ENCODE peak calls at places on chromosomes 3 and 15, in six cellular contexts. Z, N, I, S, Q and K are unnamed samples.
A peak's percentile ranks its signal among the peaks of the same experiment; 100 is the strongest.

GRCh38 chr15:45377630-45378148 is 655 bp downstream of the GATM start:
- DNase-seq in I (peak; percentile 88), N (no peak), Q (no peak), S (no peak), Z (peak; percentile 46), K (no peak)

GRCh38 chr15:33188159-33188558 is 6.4 kb downstream of the FMN1 start:
- DNase-seq in Z (no peak), N (no peak), Q (no peak), S (no peak), I (no peak), K (no peak)

GRCh38 chr3:62823461-62824050 is 51.7 kb downstream of the CADPS start:
- DNase-seq in Q (no peak), I (no peak), N (no peak), S (no peak), Z (no peak), K (no peak)

GRCh38 chr3:186124618-186125017 is 15.7 kb upstream of the ETV5 start:
- DNase-seq in Q (no peak), Z (no peak), I (no peak), N (no peak), S (no peak), K (no peak)

GRCh38 chr3:56620371-56620770 is 62.7 kb downstream of the TASOR start:
- DNase-seq in I (no peak), Z (no peak), Q (no peak), N (no peak), S (no peak), K (no peak)

GRCh38 chr3:37586280-37586679 is 275.4 kb upstream of the CTDSPL start:
- DNase-seq in I (no peak), N (no peak), S (no peak), Z (no peak), Q (no peak), K (no peak)

GRCh38 chr15:69000091-69000490 is 14.4 kb upstream of the NOX5 start:
- DNase-seq in N (no peak), I (peak; percentile 14), Q (no peak), Z (no peak), S (no peak), K (no peak)

GRCh38 chr3:71601811-71602210 is 18.3 kb upstream of the FOXP1 start:
- DNase-seq in Q (no peak), Z (no peak), S (no peak), N (peak; percentile 7), I (no peak), K (no peak)

GRCh38 chr15:71705151-71705550 is 105.2 kb upstream of the NR2E3 start:
- DNase-seq in N (no peak), S (no peak), Q (no peak), Z (no peak), I (no peak), K (no peak)

GRCh38 chr3:103794656-103795055 is 1359.8 kb downstream of the ZPLD1 start:
- DNase-seq in I (no peak), Z (no peak), N (no peak), Q (no peak), S (peak; percentile 0), K (no peak)

GRCh38 chr15:99443768-99444446 is 121.9 kb upstream of the MEF2A start:
- DNase-seq in N (no peak), Q (peak; percentile 11), I (peak; percentile 82), S (no peak), Z (no peak), K (no peak)

GRCh38 chr15:78368671-78369070 is 28.5 kb downstream of the CRABP1 start:
- DNase-seq in I (peak; percentile 59), Q (no peak), Z (no peak), N (no peak), S (no peak), K (no peak)

GRCh38 chr3:50611464-50612233 is at the start of gene CISH:
- DNase-seq in S (peak; percentile 86), N (peak; percentile 78), I (peak; percentile 99), Q (peak; percentile 96), Z (peak; percentile 70), K (peak; percentile 85)

GRCh38 chr15:60966316-60966715 is 262.8 kb downstream of the RORA start:
- DNase-seq in Z (no peak), I (no peak), N (no peak), S (no peak), Q (peak; percentile 15), K (no peak)

GRCh38 chr3:127002195-127003174 is 19.6 kb downstream of the PLXNA1 start:
- DNase-seq in S (peak; percentile 68), I (peak; percentile 97), Q (peak; percentile 89), N (no peak), Z (no peak), K (peak; percentile 86)

GRCh38 chr3:13890377-13891016 is 10.6 kb upstream of the WNT7A start:
- DNase-seq in Q (no peak), S (no peak), I (peak; percentile 91), N (no peak), Z (peak; percentile 4), K (no peak)

GRCh38 chr3:11159421-11159904 is 5.2 kb downstream of the HRH1 start:
- DNase-seq in I (no peak), S (no peak), Q (peak; percentile 98), N (no peak), Z (no peak), K (peak; percentile 83)

GRCh38 chr15:41806291-41807181 is 21.4 kb upstream of the JMJD7 start:
- DNase-seq in S (no peak), Q (no peak), I (no peak), N (no peak), Z (peak; percentile 18), K (no peak)

GRCh38 chr15:101389362-101389761 is 94.3 kb upstream of the SNRPA1 start:
- DNase-seq in N (no peak), Q (no peak), Z (no peak), S (no peak), I (peak; percentile 63), K (no peak)

GRCh38 chr15:57302640-57303257 is 73.6 kb upstream of the CGNL1 start:
- DNase-seq in Q (no peak), S (no peak), Z (no peak), I (no peak), N (no peak), K (no peak)

GRCh38 chr15:58224068-58224467 is 85.9 kb downstream of the AQP9 start:
- DNase-seq in S (no peak), I (no peak), Z (no peak), Q (peak; percentile 44), N (no peak), K (peak; percentile 85)

GRCh38 chr3:177816667-177817208 is 619.5 kb upstream of the TBL1XR1 start:
- DNase-seq in N (peak; percentile 72), Z (no peak), Q (peak; percentile 38), I (no peak), S (no peak), K (no peak)

GRCh38 chr3:136818851-136819783 is at the start of gene SLC35G2:
- DNase-seq in Q (peak; percentile 87), S (peak; percentile 68), Z (peak; percentile 76), N (peak; percentile 66), I (peak; percentile 87), K (no peak)

GRCh38 chr3:178233371-178233770 is 302.9 kb upstream of the KCNMB2 start:
- DNase-seq in I (no peak), S (no peak), Q (no peak), Z (no peak), N (no peak), K (no peak)

GRCh38 chr15:85414495-85414894 is 34.1 kb downstream of the AKAP13 start:
- DNase-seq in N (peak; percentile 52), I (no peak), Q (peak; percentile 71), Z (no peak), S (no peak), K (no peak)

GRCh38 chr15:68380456-68380855 is 51.5 kb downstream of the ITGA11 start:
- DNase-seq in I (peak; percentile 60), S (no peak), N (no peak), Q (no peak), Z (no peak), K (no peak)

GRCh38 chr15:51947124-51947523 is 24.5 kb downstream of the LEO1 start:
- DNase-seq in S (no peak), N (no peak), Z (no peak), I (no peak), Q (no peak), K (no peak)

GRCh38 chr3:20458994-20459736 is 273.2 kb upstream of the SGO1 start:
- DNase-seq in I (no peak), N (no peak), S (no peak), Z (no peak), Q (peak; percentile 1), K (no peak)

GRCh38 chr15:58442122-58442521 is 10.3 kb downstream of the LIPC start:
- DNase-seq in N (peak; percentile 48), I (no peak), Q (no peak), Z (no peak), S (no peak), K (no peak)

GRCh38 chr15:62888628-62889027 is 153.9 kb upstream of the TPM1 start:
- DNase-seq in Q (no peak), S (no peak), Z (no peak), I (no peak), N (no peak), K (no peak)

GRCh38 chr3:65627102-65627501 is 411.6 kb downstream of the MAGI1 start:
- DNase-seq in S (no peak), Z (no peak), Q (no peak), I (no peak), N (no peak), K (no peak)

GRCh38 chr3:35393916-35394315 is 245.4 kb upstream of the ARPP21 start:
- DNase-seq in Z (no peak), N (no peak), S (no peak), I (no peak), Q (no peak), K (no peak)

GRCh38 chr15:32657941-32658340 is 16.4 kb downstream of the SCG5 start:
- DNase-seq in S (no peak), Z (no peak), N (no peak), Q (no peak), I (no peak), K (no peak)

GRCh38 chr3:28973621-28974020 is 307.2 kb upstream of the RBMS3 start:
- DNase-seq in Z (no peak), S (peak; percentile 26), I (no peak), Q (peak; percentile 5), N (no peak), K (no peak)

GRCh38 chr3:44238889-44239288 is 2.8 kb upstream of the TOPAZ1 start:
- DNase-seq in Q (no peak), N (no peak), I (no peak), S (no peak), Z (no peak), K (no peak)

GRCh38 chr15:56215769-56216168 is 27.9 kb downstream of the RFX7 start:
- DNase-seq in I (no peak), Q (peak; percentile 40), S (no peak), Z (no peak), N (peak; percentile 17), K (no peak)

GRCh38 chr3:156388469-156389150 is 166.3 kb downstream of the SSR3 start:
- DNase-seq in Z (no peak), Q (peak; percentile 78), N (no peak), S (peak; percentile 9), I (no peak), K (peak; percentile 95)